ENCODE peak calls at places on chromosome 6, in four cellular contexts. P, B, D and S are unnamed samples.

GRCh38 chr6:35304299-35304698 is 6.7 kb downstream of the DEF6 start:
- DNase-seq in B (no peak), P (no peak), D (no peak), S (no peak)

GRCh38 chr6:34232901-34233300 is 3.8 kb upstream of the HMGA1 start:
- DNase-seq in P (no peak), D (no peak), B (peak; percentile 77), S (no peak)

GRCh38 chr6:117136702-117137101 is 128.7 kb upstream of the VGLL2 start:
- DNase-seq in D (no peak), B (no peak), P (no peak), S (no peak)

GRCh38 chr6:156646496-156646895 is 130.7 kb upstream of the ARID1B start:
- DNase-seq in P (no peak), D (no peak), B (no peak), S (no peak)

GRCh38 chr6:16674666-16675392 is 86.4 kb downstream of the ATXN1 start:
- DNase-seq in P (no peak), B (no peak), D (no peak), S (no peak)

GRCh38 chr6:296151-297122 is 4.2 kb downstream of the DUSP22 start:
- DNase-seq in P (no peak), B (peak; percentile 89), D (peak; percentile 70), S (peak; percentile 82)

GRCh38 chr6:15551798-15552197 is 111.0 kb downstream of the DTNBP1 start:
- DNase-seq in P (no peak), D (no peak), B (no peak), S (no peak)

GRCh38 chr6:158060447-158061360 is 79.0 kb downstream of the SYNJ2 start:
- DNase-seq in B (peak; percentile 96), D (peak; percentile 94), P (peak; percentile 79), S (peak; percentile 97)

GRCh38 chr6:4264076-4264475 is 128.7 kb upstream of the ECI2 start:
- DNase-seq in D (no peak), B (no peak), P (no peak), S (no peak)

GRCh38 chr6:155436981-155437749 is 18.5 kb downstream of the NOX3 start:
- DNase-seq in D (no peak), P (no peak), B (no peak), S (no peak)

GRCh38 chr6:161486903-161487531 is 213.2 kb upstream of the AGPAT4 start:
- DNase-seq in D (no peak), B (no peak), P (no peak), S (no peak)

GRCh38 chr6:132300323-132300949 is 100.8 kb downstream of the MOXD1 start:
- DNase-seq in D (no peak), B (no peak), P (no peak), S (no peak)

GRCh38 chr6:106450645-106451044 is 90.1 kb downstream of the CRYBG1 start:
- DNase-seq in P (no peak), B (no peak), D (no peak), S (no peak)

GRCh38 chr6:13273931-13274706 is 54.2 kb downstream of the TBC1D7 start:
- DNase-seq in B (peak; percentile 85), P (peak; percentile 86), D (no peak), S (no peak)

GRCh38 chr6:26187981-26188635 is 100.9 kb downstream of the HFE start:
- DNase-seq in B (no peak), P (no peak), D (no peak), S (no peak)

GRCh38 chr6:131643262-131643631 is 6.1 kb downstream of the ENPP3 start:
- DNase-seq in D (no peak), B (no peak), P (no peak), S (no peak)

GRCh38 chr6:149233056-149233715 is 84.3 kb upstream of the TAB2 start:
- DNase-seq in B (no peak), P (no peak), D (no peak), S (no peak)

GRCh38 chr6:108171918-108172516 is 6.2 kb downstream of the NR2E1 start:
- DNase-seq in B (no peak), D (no peak), P (no peak), S (no peak)

GRCh38 chr6:90044833-90045337 is 150.6 kb downstream of the GJA10 start:
- DNase-seq in B (no peak), P (no peak), D (no peak), S (no peak)

GRCh38 chr6:76681781-76682180 is 609.3 kb upstream of the IMPG1 start:
- DNase-seq in B (no peak), P (no peak), D (no peak), S (no peak)

GRCh38 chr6:30612687-30613248 is 4.3 kb downstream of the PPP1R10 start:
- DNase-seq in D (no peak), P (no peak), B (no peak), S (no peak)

GRCh38 chr6:20564777-20565176 is 30.5 kb downstream of the CDKAL1 start:
- DNase-seq in B (no peak), P (no peak), D (no peak), S (no peak)

GRCh38 chr6:20565291-20565690 is 31.0 kb downstream of the CDKAL1 start:
- DNase-seq in P (no peak), D (no peak), B (no peak), S (no peak)

GRCh38 chr6:20559924-20560551 is 25.8 kb downstream of the CDKAL1 start:
- DNase-seq in D (no peak), P (no peak), B (no peak), S (no peak)

GRCh38 chr6:20564269-20564668 is 30.0 kb downstream of the CDKAL1 start:
- DNase-seq in B (no peak), D (no peak), P (no peak), S (no peak)

DNA sequence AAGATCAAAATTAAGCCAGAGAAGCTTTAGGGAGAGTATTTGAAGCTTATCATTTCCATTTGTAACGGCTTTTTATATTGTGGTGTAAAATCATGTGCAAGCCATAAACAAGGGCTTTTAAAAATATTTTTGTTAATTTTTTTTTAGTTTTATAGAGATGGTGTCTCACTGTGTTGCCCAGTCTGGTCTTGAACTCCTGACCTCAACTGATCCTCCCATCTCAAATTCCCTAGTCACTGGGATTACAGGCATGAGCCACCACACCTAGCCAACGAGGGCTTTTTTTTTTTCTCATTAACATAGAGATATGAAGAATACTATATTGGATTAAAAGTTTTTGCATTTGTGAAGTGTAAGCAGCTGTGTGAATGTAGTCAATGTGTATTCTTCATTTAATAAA is 29.1 kb downstream of the CDKAL1 start:
- DNase-seq in P (no peak), D (no peak), B (no peak), S (no peak)
- H3K4me3 ChIP-seq in P (no peak overlapping the region), D (no peak overlapping the region), B (no peak overlapping the region), S (no peak overlapping the region)

GRCh38 chr6:11770546-11771466 is 7.8 kb downstream of the ADTRP start:
- DNase-seq in P (peak; percentile 88), D (peak; percentile 96), B (peak; percentile 98), S (peak; percentile 96)

GRCh38 chr6:11772109-11772830 is 6.3 kb downstream of the ADTRP start:
- DNase-seq in P (no peak), D (peak; percentile 77), B (no peak), S (no peak)

GRCh38 chr6:11769244-11769643 is 9.4 kb downstream of the ADTRP start:
- DNase-seq in P (no peak), D (no peak), B (no peak), S (no peak)

GRCh38 chr6:11771473-11772048 is 7.0 kb downstream of the ADTRP start:
- DNase-seq in D (no peak), P (no peak), B (no peak), S (no peak)

GRCh38 chr6:11769816-11770545 is 8.6 kb downstream of the ADTRP start:
- DNase-seq in D (no peak), B (no peak), P (no peak), S (no peak)
- H3K4me3 ChIP-seq in D (no peak overlapping the region), B (no peak overlapping the region), P (no peak overlapping the region), S (no peak overlapping the region)

GRCh38 chr6:166446567-166447065 is 63.9 kb upstream of the MPC1 start:
- DNase-seq in B (no peak), P (no peak), D (no peak), S (no peak)

GRCh38 chr6:166446146-166446545 is 63.4 kb upstream of the MPC1 start:
- DNase-seq in P (no peak), B (peak; percentile 58), D (no peak), S (no peak)

GRCh38 chr6:166443166-166443565 is 60.4 kb upstream of the MPC1 start:
- DNase-seq in D (no peak), P (no peak), B (peak; percentile 42), S (peak; percentile 9)

GRCh38 chr6:166442131-166442530 is 59.4 kb upstream of the MPC1 start:
- DNase-seq in P (no peak), D (no peak), B (peak; percentile 73), S (no peak)

DNA sequence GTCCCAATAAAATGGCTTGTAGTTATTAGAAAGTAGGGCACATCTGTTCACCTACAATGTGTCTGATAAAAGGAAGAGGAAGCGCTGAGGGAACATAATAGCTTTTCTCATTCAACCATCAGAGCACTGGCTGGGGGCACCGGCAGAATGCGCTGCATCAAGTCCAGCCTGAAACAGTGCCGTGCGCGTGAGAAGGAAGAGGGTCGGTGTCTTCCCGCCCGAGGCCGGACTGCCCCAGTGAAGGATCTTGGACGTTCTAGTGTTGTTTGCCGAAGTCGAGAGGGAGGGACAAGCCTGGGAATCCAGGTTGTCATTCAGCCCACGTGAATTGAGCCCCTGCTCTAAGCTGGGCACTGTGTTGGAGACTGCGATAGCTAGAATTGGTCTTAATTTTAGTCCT is 61.7 kb upstream of the MPC1 start:
- DNase-seq in P (no peak), B (peak; percentile 54), D (no peak), S (peak; percentile 19)
- H3K4me3 ChIP-seq in P (no peak overlapping the region), B (no peak overlapping the region), D (no peak overlapping the region), S (no peak overlapping the region)

DNA sequence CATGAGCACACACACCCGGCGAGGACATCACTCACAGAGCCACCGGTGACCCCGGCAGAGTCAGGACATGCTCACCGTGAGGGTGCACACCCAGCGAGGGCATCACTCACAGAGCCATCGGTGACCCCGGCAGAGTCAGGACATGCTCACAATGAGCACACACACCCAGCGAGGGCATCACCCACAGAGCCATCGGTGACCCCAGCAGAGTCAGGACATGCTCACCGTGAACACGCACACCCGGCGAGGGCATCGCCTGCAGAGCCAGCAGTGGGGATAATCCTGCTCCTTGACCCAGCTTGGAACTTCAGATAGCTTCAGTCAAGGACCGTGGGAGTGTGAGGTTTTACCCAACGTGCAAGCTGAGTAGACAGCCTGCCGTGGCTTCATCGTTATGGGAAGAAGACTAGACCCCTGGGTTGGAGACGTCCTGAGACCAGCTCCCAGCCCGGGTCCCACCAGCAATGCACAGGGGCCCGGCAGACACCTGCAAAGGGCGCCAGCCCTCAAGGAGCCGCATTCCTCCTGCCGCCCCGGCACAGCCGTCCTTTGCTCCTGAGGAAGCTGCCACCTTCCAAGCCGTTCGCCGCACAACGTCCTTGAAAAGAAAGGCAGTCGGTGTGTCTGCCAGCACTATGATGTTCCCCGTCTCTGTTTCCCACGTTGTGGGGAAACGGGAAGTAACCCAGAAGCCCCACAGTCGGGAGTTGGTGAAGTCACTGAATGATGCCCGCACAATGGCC is 192.3 kb downstream of the DLL1 start:
- DNase-seq in D (peak; percentile 48), B (peak; percentile 74), P (no peak), S (peak; percentile 74)
- H3K4me3 ChIP-seq in D (no peak overlapping the region), B (no peak overlapping the region), P (no peak overlapping the region), S (no peak overlapping the region)

GRCh38 chr6:159321267-159321666 is 152.1 kb downstream of the FNDC1 start:
- DNase-seq in B (no peak), D (no peak), P (no peak), S (no peak)
- H3K4me3 ChIP-seq in B (no peak overlapping the region), D (no peak overlapping the region), P (no peak overlapping the region), S (no peak overlapping the region)